ENCODE peak calls at places on chromosomes 4 and X, in five cellular contexts. One of them, this sample, is unnamed.

GRCh38 chr4:176376032-176376614 is 56.4 kb downstream of the SPCS3 start:
- DNase-seq in immature natural killer cell: no peak
- DNase-seq in NCI-H1105: no peak
- DNase-seq in activated T-cell treated with anti-CD3 and anti-CD28 coated beads for 48 hours: no peak
- DNase-seq in D341Med: no peak
- DNase-seq in this sample: peak

GRCh38 chrX:69158166-69159040 is 6.8 kb downstream of the PJA1 start:
- DNase-seq in NCI-H1105: peak
- DNase-seq in D341Med: peak
- DNase-seq in activated T-cell treated with anti-CD3 and anti-CD28 coated beads for 48 hours: no peak
- DNase-seq in immature natural killer cell: no peak
- DNase-seq in this sample: peak

GRCh38 chr4:7637971-7638370 is 203.2 kb upstream of the PSAPL1 start:
- DNase-seq in activated T-cell treated with anti-CD3 and anti-CD28 coated beads for 48 hours: no peak
- DNase-seq in D341Med: no peak
- DNase-seq in NCI-H1105: no peak
- DNase-seq in immature natural killer cell: no peak
- DNase-seq in this sample: no peak

GRCh38 chr4:159390648-159391047 is 287.8 kb downstream of the RAPGEF2 start:
- DNase-seq in NCI-H1105: no peak
- DNase-seq in immature natural killer cell: no peak
- DNase-seq in activated T-cell treated with anti-CD3 and anti-CD28 coated beads for 48 hours: no peak
- DNase-seq in D341Med: no peak
- DNase-seq in this sample: no peak

GRCh38 chr4:40255722-40256281 is 59.0 kb downstream of the RHOH start:
- DNase-seq in immature natural killer cell: no peak
- DNase-seq in D341Med: no peak
- DNase-seq in NCI-H1105: no peak
- DNase-seq in activated T-cell treated with anti-CD3 and anti-CD28 coated beads for 48 hours: no peak
- DNase-seq in this sample: no peak

GRCh38 chr4:149166886-149167285 is 648.8 kb downstream of the IQCM start:
- DNase-seq in NCI-H1105: no peak
- DNase-seq in activated T-cell treated with anti-CD3 and anti-CD28 coated beads for 48 hours: no peak
- DNase-seq in D341Med: no peak
- DNase-seq in immature natural killer cell: no peak
- DNase-seq in this sample: no peak

GRCh38 chrX:43423876-43424275 is 232.2 kb upstream of the MAOA start:
- DNase-seq in immature natural killer cell: no peak
- DNase-seq in NCI-H1105: no peak
- DNase-seq in activated T-cell treated with anti-CD3 and anti-CD28 coated beads for 48 hours: no peak
- DNase-seq in D341Med: no peak
- DNase-seq in this sample: no peak

GRCh38 chrX:77668391-77669237 is 117.4 kb downstream of the ATRX start:
- DNase-seq in activated T-cell treated with anti-CD3 and anti-CD28 coated beads for 48 hours: no peak
- DNase-seq in D341Med: no peak
- DNase-seq in immature natural killer cell: no peak
- DNase-seq in NCI-H1105: no peak
- DNase-seq in this sample: no peak

GRCh38 chr4:8303081-8303480 is 33.5 kb downstream of the HTRA3 start:
- DNase-seq in activated T-cell treated with anti-CD3 and anti-CD28 coated beads for 48 hours: no peak
- DNase-seq in D341Med: no peak
- DNase-seq in immature natural killer cell: no peak
- DNase-seq in NCI-H1105: no peak
- DNase-seq in this sample: no peak

GRCh38 chr4:7678318-7678852 is 243.7 kb upstream of the PSAPL1 start:
- DNase-seq in D341Med: no peak
- DNase-seq in NCI-H1105: no peak
- DNase-seq in immature natural killer cell: no peak
- DNase-seq in activated T-cell treated with anti-CD3 and anti-CD28 coated beads for 48 hours: no peak
- DNase-seq in this sample: no peak

GRCh38 chr4:174201898-174202297 is 81.6 kb downstream of the FBXO8 start:
- DNase-seq in D341Med: no peak
- DNase-seq in activated T-cell treated with anti-CD3 and anti-CD28 coated beads for 48 hours: no peak
- DNase-seq in NCI-H1105: no peak
- DNase-seq in immature natural killer cell: no peak
- DNase-seq in this sample: no peak

GRCh38 chrX:30627818-30628652 is 25.2 kb upstream of the GK start:
- DNase-seq in D341Med: no peak
- DNase-seq in activated T-cell treated with anti-CD3 and anti-CD28 coated beads for 48 hours: no peak
- DNase-seq in immature natural killer cell: no peak
- DNase-seq in NCI-H1105: no peak
- DNase-seq in this sample: no peak

GRCh38 chr4:183840311-183840710 is 64.8 kb upstream of the STOX2 start:
- DNase-seq in NCI-H1105: peak
- DNase-seq in immature natural killer cell: peak
- DNase-seq in D341Med: peak
- DNase-seq in activated T-cell treated with anti-CD3 and anti-CD28 coated beads for 48 hours: peak
- DNase-seq in this sample: peak

GRCh38 chr4:16029886-16030285 is 53.9 kb downstream of the PROM1 start:
- DNase-seq in immature natural killer cell: no peak
- DNase-seq in D341Med: no peak
- DNase-seq in NCI-H1105: no peak
- DNase-seq in activated T-cell treated with anti-CD3 and anti-CD28 coated beads for 48 hours: no peak
- DNase-seq in this sample: no peak

GRCh38 chr4:145302725-145303124 is 122.3 kb upstream of the OTUD4 start:
- DNase-seq in D341Med: no peak
- DNase-seq in immature natural killer cell: no peak
- DNase-seq in activated T-cell treated with anti-CD3 and anti-CD28 coated beads for 48 hours: no peak
- DNase-seq in NCI-H1105: no peak
- DNase-seq in this sample: no peak

GRCh38 chrX:153821066-153821465 is 9.3 kb downstream of the PDZD4 start:
- DNase-seq in D341Med: peak
- DNase-seq in activated T-cell treated with anti-CD3 and anti-CD28 coated beads for 48 hours: no peak
- DNase-seq in immature natural killer cell: no peak
- DNase-seq in NCI-H1105: no peak
- DNase-seq in this sample: no peak

GRCh38 chrX:43735957-43736356 is 79.9 kb downstream of the MAOA start:
- DNase-seq in NCI-H1105: no peak
- DNase-seq in immature natural killer cell: no peak
- DNase-seq in activated T-cell treated with anti-CD3 and anti-CD28 coated beads for 48 hours: no peak
- DNase-seq in D341Med: no peak
- DNase-seq in this sample: no peak

GRCh38 chr4:92387459-92388069 is 83.8 kb downstream of the GRID2 start:
- DNase-seq in activated T-cell treated with anti-CD3 and anti-CD28 coated beads for 48 hours: no peak
- DNase-seq in immature natural killer cell: no peak
- DNase-seq in NCI-H1105: no peak
- DNase-seq in D341Med: peak
- DNase-seq in this sample: peak

GRCh38 chr4:95693594-95693993 is 144.8 kb upstream of the UNC5C start:
- DNase-seq in activated T-cell treated with anti-CD3 and anti-CD28 coated beads for 48 hours: no peak
- DNase-seq in D341Med: no peak
- DNase-seq in immature natural killer cell: no peak
- DNase-seq in NCI-H1105: no peak
- DNase-seq in this sample: no peak

GRCh38 chrX:39877919-39878318 is 219.8 kb downstream of the BCOR start:
- DNase-seq in D341Med: no peak
- DNase-seq in activated T-cell treated with anti-CD3 and anti-CD28 coated beads for 48 hours: no peak
- DNase-seq in NCI-H1105: no peak
- DNase-seq in immature natural killer cell: no peak
- DNase-seq in this sample: peak

GRCh38 chr4:95170176-95170575 is 378.6 kb downstream of the UNC5C start:
- DNase-seq in NCI-H1105: no peak
- DNase-seq in D341Med: no peak
- DNase-seq in immature natural killer cell: no peak
- DNase-seq in activated T-cell treated with anti-CD3 and anti-CD28 coated beads for 48 hours: no peak
- DNase-seq in this sample: no peak

GRCh38 chrX:149877636-149878035 is 3.3 kb upstream of the MAGEA8 start:
- DNase-seq in NCI-H1105: no peak
- DNase-seq in immature natural killer cell: no peak
- DNase-seq in D341Med: no peak
- DNase-seq in activated T-cell treated with anti-CD3 and anti-CD28 coated beads for 48 hours: no peak
- DNase-seq in this sample: no peak

GRCh38 chrX:16785247-16786138 is 773 bp upstream of the TXLNG start:
- DNase-seq in D341Med: peak
- DNase-seq in activated T-cell treated with anti-CD3 and anti-CD28 coated beads for 48 hours: no peak
- DNase-seq in immature natural killer cell: no peak
- DNase-seq in NCI-H1105: no peak
- DNase-seq in this sample: no peak

GRCh38 chr4:61520176-61520575 is 320.1 kb downstream of the ADGRL3 start:
- DNase-seq in D341Med: no peak
- DNase-seq in NCI-H1105: no peak
- DNase-seq in immature natural killer cell: no peak
- DNase-seq in activated T-cell treated with anti-CD3 and anti-CD28 coated beads for 48 hours: no peak
- DNase-seq in this sample: no peak

GRCh38 chrX:33198561-33199279 is 12.6 kb downstream of the DMD start:
- DNase-seq in D341Med: no peak
- DNase-seq in activated T-cell treated with anti-CD3 and anti-CD28 coated beads for 48 hours: no peak
- DNase-seq in immature natural killer cell: no peak
- DNase-seq in NCI-H1105: no peak
- DNase-seq in this sample: no peak

GRCh38 chr4:53015681-53016080 is 153.6 kb downstream of the RASL11B start:
- DNase-seq in immature natural killer cell: no peak
- DNase-seq in NCI-H1105: no peak
- DNase-seq in D341Med: no peak
- DNase-seq in activated T-cell treated with anti-CD3 and anti-CD28 coated beads for 48 hours: no peak
- DNase-seq in this sample: no peak

GRCh38 chr4:185210102-185210981 is 944 bp downstream of the SNX25 start:
- DNase-seq in activated T-cell treated with anti-CD3 and anti-CD28 coated beads for 48 hours: peak
- DNase-seq in NCI-H1105: no peak
- DNase-seq in immature natural killer cell: peak
- DNase-seq in D341Med: peak
- DNase-seq in this sample: no peak

GRCh38 chrX:17654116-17654515 is 83.2 kb upstream of the SCML1 start:
- DNase-seq in D341Med: no peak
- DNase-seq in NCI-H1105: no peak
- DNase-seq in activated T-cell treated with anti-CD3 and anti-CD28 coated beads for 48 hours: peak
- DNase-seq in immature natural killer cell: peak
- DNase-seq in this sample: no peak

GRCh38 chr4:185283723-185284122 is 74.3 kb downstream of the SNX25 start:
- DNase-seq in NCI-H1105: no peak
- DNase-seq in D341Med: no peak
- DNase-seq in activated T-cell treated with anti-CD3 and anti-CD28 coated beads for 48 hours: no peak
- DNase-seq in immature natural killer cell: no peak
- DNase-seq in this sample: no peak

GRCh38 chr4:68326146-68326545 is 23.7 kb downstream of the YTHDC1 start:
- DNase-seq in D341Med: no peak
- DNase-seq in activated T-cell treated with anti-CD3 and anti-CD28 coated beads for 48 hours: no peak
- DNase-seq in immature natural killer cell: no peak
- DNase-seq in NCI-H1105: no peak
- DNase-seq in this sample: no peak

GRCh38 chrX:69153060-69153730 is 12.1 kb downstream of the PJA1 start:
- DNase-seq in NCI-H1105: no peak
- DNase-seq in activated T-cell treated with anti-CD3 and anti-CD28 coated beads for 48 hours: no peak
- DNase-seq in D341Med: peak
- DNase-seq in immature natural killer cell: no peak
- DNase-seq in this sample: no peak

GRCh38 chrX:66054978-66055377 is 15.1 kb upstream of the VSIG4 start:
- DNase-seq in NCI-H1105: no peak
- DNase-seq in D341Med: no peak
- DNase-seq in activated T-cell treated with anti-CD3 and anti-CD28 coated beads for 48 hours: no peak
- DNase-seq in immature natural killer cell: no peak
- DNase-seq in this sample: no peak

GRCh38 chr4:108443585-108443984 is 176.8 kb upstream of the RPL34 start:
- DNase-seq in D341Med: no peak
- DNase-seq in immature natural killer cell: no peak
- DNase-seq in activated T-cell treated with anti-CD3 and anti-CD28 coated beads for 48 hours: no peak
- DNase-seq in NCI-H1105: no peak
- DNase-seq in this sample: no peak

GRCh38 chrX:110396777-110397176 is 38.1 kb downstream of the RTL9 start:
- DNase-seq in D341Med: no peak
- DNase-seq in immature natural killer cell: no peak
- DNase-seq in NCI-H1105: no peak
- DNase-seq in activated T-cell treated with anti-CD3 and anti-CD28 coated beads for 48 hours: no peak
- DNase-seq in this sample: no peak

GRCh38 chr4:13523591-13524503 is 20.5 kb downstream of the NKX3-2 start:
- DNase-seq in immature natural killer cell: no peak
- DNase-seq in NCI-H1105: no peak
- DNase-seq in D341Med: no peak
- DNase-seq in activated T-cell treated with anti-CD3 and anti-CD28 coated beads for 48 hours: no peak
- DNase-seq in this sample: no peak

GRCh38 chrX:81120936-81121351 is 80.8 kb downstream of the HMGN5 start:
- DNase-seq in D341Med: peak
- DNase-seq in NCI-H1105: no peak
- DNase-seq in immature natural killer cell: peak
- DNase-seq in activated T-cell treated with anti-CD3 and anti-CD28 coated beads for 48 hours: no peak
- DNase-seq in this sample: no peak

GRCh38 chr4:74056114-74056857 is 17.8 kb upstream of the CXCL3 start:
- DNase-seq in activated T-cell treated with anti-CD3 and anti-CD28 coated beads for 48 hours: no peak
- DNase-seq in immature natural killer cell: no peak
- DNase-seq in D341Med: no peak
- DNase-seq in NCI-H1105: no peak
- DNase-seq in this sample: no peak

GRCh38 chr4:119479835-119480234 is 148.8 kb downstream of the PDE5A start:
- DNase-seq in immature natural killer cell: no peak
- DNase-seq in activated T-cell treated with anti-CD3 and anti-CD28 coated beads for 48 hours: no peak
- DNase-seq in D341Med: no peak
- DNase-seq in NCI-H1105: no peak
- DNase-seq in this sample: no peak

GRCh38 chr4:142408003-142408441 is 438.1 kb downstream of the INPP4B start:
- DNase-seq in NCI-H1105: no peak
- DNase-seq in D341Med: no peak
- DNase-seq in immature natural killer cell: no peak
- DNase-seq in activated T-cell treated with anti-CD3 and anti-CD28 coated beads for 48 hours: no peak
- DNase-seq in this sample: no peak

GRCh38 chr4:56424697-56425514 is 10.5 kb downstream of the PPAT start:
- DNase-seq in immature natural killer cell: peak
- DNase-seq in NCI-H1105: no peak
- DNase-seq in activated T-cell treated with anti-CD3 and anti-CD28 coated beads for 48 hours: no peak
- DNase-seq in D341Med: peak
- DNase-seq in this sample: no peak